ENCODE peak calls at places on chromosomes 1 and 21, in ten cellular contexts. Z is heart left ventricle, Y is ovary, L is IMR-90, N is thyroid gland, G is stomach, W is A549, F is endothelial cell of umbilical vein, D is adrenal gland, R is H1. P is an unnamed sample.

GRCh38 chr1:205775717-205776056 is 405 bp upstream of the RAB29 start:
- DNase-seq in D (peak), Y (no peak), N (no peak), F (peak), R (no peak), W (no peak), Z (no peak), G (no peak), L (peak), P (no peak)

GRCh38 chr1:184412472-184412871 is 25.6 kb downstream of the C1orf21 start:
- DNase-seq in W (no peak), Y (no peak), L (no peak), F (no peak), G (no peak), Z (no peak), N (no peak), R (no peak), D (no peak), P (no peak)

GRCh38 chr1:94101613-94101940 is 19.4 kb downstream of the ABCA4 start:
- DNase-seq in Y (peak), Z (peak), G (no peak), N (peak), L (peak), W (no peak), F (no peak), R (no peak), D (no peak), P (no peak)

GRCh38 chr1:114222920-114223319 is 69.3 kb upstream of the SYT6 start:
- DNase-seq in L (no peak), Z (no peak), G (no peak), F (no peak), Y (no peak), N (no peak), R (no peak), W (no peak), D (no peak), P (no peak)

GRCh38 chr1:17194981-17195528 is 9.9 kb upstream of the PADI1 start:
- DNase-seq in G (no peak), Z (no peak), Y (no peak), F (no peak), D (no peak), N (no peak), L (no peak), W (no peak), R (no peak), P (no peak)

GRCh38 chr1:5906116-5906515 is 86.1 kb downstream of the NPHP4 start:
- DNase-seq in R (no peak), Z (no peak), N (no peak), G (no peak), L (no peak), D (no peak), W (no peak), Y (no peak), F (no peak), P (no peak)

GRCh38 chr1:236677641-236678235 is 8.6 kb upstream of the ACTN2 start:
- DNase-seq in Y (no peak), L (no peak), Z (no peak), R (no peak), N (no peak), W (no peak), G (no peak), F (no peak), D (no peak), P (no peak)

GRCh38 chr1:2942410-2942809 is 78.9 kb upstream of the ACTRT2 start:
- DNase-seq in L (no peak), Y (no peak), R (no peak), Z (no peak), F (no peak), N (no peak), W (no peak), D (no peak), G (no peak), P (no peak)

GRCh38 chr1:61184035-61184713 is 101.8 kb downstream of the NFIA start:
- DNase-seq in G (peak), Y (peak), D (peak), F (peak), W (peak), Z (peak), R (no peak), N (peak), L (peak), P (peak)

GRCh38 chr1:42214447-42214871 is 49.9 kb upstream of the GUCA2A start:
- DNase-seq in R (no peak), N (peak), W (no peak), Y (no peak), F (peak), L (peak), Z (no peak), G (peak), D (peak), P (peak)

GRCh38 chr1:200153277-200154055 is 126.0 kb downstream of the NR5A2 start:
- DNase-seq in R (no peak), F (peak), D (no peak), Y (no peak), N (no peak), G (no peak), L (no peak), Z (no peak), W (no peak), P (no peak)

GRCh38 chr1:9246841-9247785 is 12.5 kb downstream of the H6PD start:
- DNase-seq in Z (peak), L (no peak), N (no peak), G (no peak), F (no peak), Y (no peak), D (no peak), R (no peak), W (no peak), P (peak)

GRCh38 chr1:60916926-60917325 is 165.4 kb upstream of the NFIA start:
- DNase-seq in L (no peak), D (no peak), Y (no peak), N (no peak), Z (no peak), F (no peak), W (no peak), R (no peak), G (no peak), P (no peak)

GRCh38 chr21:45403825-45404725 is 890 bp upstream of the COL18A1 start:
- DNase-seq in R (peak), G (no peak), L (peak), Y (peak), Z (peak), F (peak), W (no peak), N (peak), D (no peak), P (peak)

GRCh38 chr1:206108635-206109034 is 8.6 kb downstream of the AVPR1B start:
- DNase-seq in Y (no peak), D (no peak), N (no peak), L (no peak), Z (no peak), W (no peak), G (no peak), R (no peak), F (no peak), P (no peak)

GRCh38 chr1:94668528-94668927 is 127.0 kb upstream of the F3 start:
- DNase-seq in L (no peak), F (no peak), G (no peak), Z (no peak), N (no peak), Y (no peak), R (no peak), W (no peak), D (no peak), P (no peak)

GRCh38 chr1:217506878-217507277 is 124.0 kb downstream of the GPATCH2 start:
- DNase-seq in D (no peak), W (no peak), L (peak), G (no peak), F (no peak), N (no peak), R (no peak), Y (no peak), Z (no peak), P (no peak)

GRCh38 chr1:173432331-173432730 is 44.8 kb upstream of the PRDX6 start:
- DNase-seq in G (no peak), Y (no peak), R (no peak), L (no peak), N (no peak), D (no peak), W (no peak), F (no peak), Z (no peak), P (no peak)

GRCh38 chr1:173427146-173428054 is 49.7 kb upstream of the PRDX6 start:
- DNase-seq in D (no peak), N (no peak), G (no peak), L (no peak), Y (no peak), W (no peak), R (no peak), F (no peak), Z (no peak), P (no peak)

GRCh38 chr1:173431663-173432045 is 45.5 kb upstream of the PRDX6 start:
- DNase-seq in Y (no peak), L (peak), Z (no peak), G (no peak), N (no peak), W (no peak), D (no peak), F (no peak), R (no peak), P (no peak)

GRCh38 chr1:173430707-173431662 is 46.1 kb upstream of the PRDX6 start:
- DNase-seq in W (peak), Y (peak), N (peak), R (peak), Z (peak), G (peak), D (peak), L (peak), F (peak), P (peak)

DNA sequence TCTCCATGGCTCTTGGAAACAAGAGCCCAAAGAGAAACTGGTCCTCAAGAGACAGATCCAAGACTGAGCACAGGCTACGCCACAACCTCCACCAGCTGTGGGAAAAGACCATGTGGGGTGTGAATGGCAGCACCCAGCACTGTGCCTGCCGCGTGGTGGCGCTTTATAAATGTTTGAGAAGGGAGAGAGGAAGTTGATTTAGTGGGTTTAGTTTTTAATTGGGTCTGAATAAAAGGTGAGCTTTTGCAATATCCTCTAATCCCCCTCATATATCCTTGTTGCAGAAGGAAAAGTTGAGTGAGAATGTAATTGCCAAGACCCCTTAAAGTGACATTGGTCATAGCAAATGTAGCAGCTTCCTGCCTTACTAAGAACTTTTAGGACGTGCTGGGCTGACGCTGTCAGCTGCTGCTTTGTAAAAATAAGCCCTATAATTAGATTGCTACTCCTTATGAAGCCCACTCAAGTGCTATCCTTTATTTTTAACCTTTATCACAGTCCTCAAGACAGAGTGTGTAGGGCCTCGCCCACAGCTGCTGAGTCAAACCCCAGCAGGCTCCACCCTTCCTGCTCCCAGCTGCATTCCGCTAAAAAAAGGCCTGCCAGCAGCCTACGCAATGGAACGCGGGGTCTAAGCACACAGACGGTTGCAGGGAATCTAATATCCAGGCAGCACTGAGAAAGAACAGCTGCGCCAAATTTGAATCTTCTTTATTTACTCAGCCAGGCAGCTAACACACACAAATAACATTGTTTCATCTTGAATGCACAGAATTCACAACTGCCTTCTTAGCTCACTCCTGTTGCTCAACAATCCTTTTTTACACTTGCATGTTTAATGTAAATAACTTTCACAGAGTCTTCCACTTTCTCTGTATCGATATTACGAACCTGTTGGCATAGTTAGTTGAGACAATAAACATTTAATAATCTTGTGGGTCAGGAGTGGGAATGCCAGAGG is 47.3 kb upstream of the PRDX6 start:
- DNase-seq in F (peak), G (peak), W (peak), Y (peak), Z (peak), L (peak), D (peak), R (peak), N (peak), P (peak)
- H3K27ac ChIP-seq in F (peak), G (peak), W (peak), Y (peak), Z (peak), L (peak), D (peak), R (peak), N (peak), P (peak)

GRCh38 chr1:172147541-172147940 is 272.9 kb upstream of the C1orf105 start:
- DNase-seq in R (no peak), D (no peak), Y (no peak), F (no peak), Z (no peak), L (no peak), W (no peak), G (no peak), N (no peak), P (no peak)

GRCh38 chr1:172146149-172146850 is 274.2 kb upstream of the C1orf105 start:
- DNase-seq in W (no peak), Z (no peak), Y (no peak), L (peak), F (no peak), D (no peak), R (no peak), G (no peak), N (no peak), P (no peak)

GRCh38 chr1:172144445-172145060 is 275.9 kb upstream of the C1orf105 start:
- DNase-seq in R (no peak), Z (peak), W (no peak), F (peak), N (peak), D (peak), L (peak), Y (peak), G (peak), P (peak)

GRCh38 chr1:172145231-172145651 is 275.2 kb upstream of the C1orf105 start:
- DNase-seq in R (no peak), W (no peak), Y (peak), G (no peak), D (no peak), N (no peak), F (peak), L (peak), Z (no peak), P (no peak)

DNA sequence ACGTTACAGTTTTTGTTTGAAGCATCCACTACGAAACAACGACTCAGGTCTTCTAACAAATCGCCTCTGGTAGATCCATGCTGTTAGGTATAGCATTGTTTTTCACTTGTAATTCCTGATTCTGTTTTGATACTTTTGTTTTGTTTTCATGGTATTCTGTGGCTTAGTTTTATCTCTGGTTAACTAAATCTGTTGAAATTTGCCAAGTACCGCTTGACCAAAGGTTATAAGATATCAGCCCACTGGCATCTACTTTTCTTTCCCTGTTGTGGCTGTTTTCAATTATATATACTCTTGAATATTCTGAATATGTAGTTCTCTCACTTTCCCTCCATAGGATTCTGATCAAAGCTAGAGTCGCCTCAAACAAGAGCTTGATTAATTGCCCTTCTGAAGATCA is 274.8 kb upstream of the C1orf105 start:
- DNase-seq in L (no peak), F (no peak), R (no peak), D (no peak), N (no peak), W (no peak), Z (no peak), Y (no peak), G (no peak), P (no peak)
- H3K4me3 ChIP-seq in L (peak), F (no peak), R (no peak), D (no peak), N (no peak), W (no peak), Z (peak), Y (peak), G (no peak), P (no peak)

DNA sequence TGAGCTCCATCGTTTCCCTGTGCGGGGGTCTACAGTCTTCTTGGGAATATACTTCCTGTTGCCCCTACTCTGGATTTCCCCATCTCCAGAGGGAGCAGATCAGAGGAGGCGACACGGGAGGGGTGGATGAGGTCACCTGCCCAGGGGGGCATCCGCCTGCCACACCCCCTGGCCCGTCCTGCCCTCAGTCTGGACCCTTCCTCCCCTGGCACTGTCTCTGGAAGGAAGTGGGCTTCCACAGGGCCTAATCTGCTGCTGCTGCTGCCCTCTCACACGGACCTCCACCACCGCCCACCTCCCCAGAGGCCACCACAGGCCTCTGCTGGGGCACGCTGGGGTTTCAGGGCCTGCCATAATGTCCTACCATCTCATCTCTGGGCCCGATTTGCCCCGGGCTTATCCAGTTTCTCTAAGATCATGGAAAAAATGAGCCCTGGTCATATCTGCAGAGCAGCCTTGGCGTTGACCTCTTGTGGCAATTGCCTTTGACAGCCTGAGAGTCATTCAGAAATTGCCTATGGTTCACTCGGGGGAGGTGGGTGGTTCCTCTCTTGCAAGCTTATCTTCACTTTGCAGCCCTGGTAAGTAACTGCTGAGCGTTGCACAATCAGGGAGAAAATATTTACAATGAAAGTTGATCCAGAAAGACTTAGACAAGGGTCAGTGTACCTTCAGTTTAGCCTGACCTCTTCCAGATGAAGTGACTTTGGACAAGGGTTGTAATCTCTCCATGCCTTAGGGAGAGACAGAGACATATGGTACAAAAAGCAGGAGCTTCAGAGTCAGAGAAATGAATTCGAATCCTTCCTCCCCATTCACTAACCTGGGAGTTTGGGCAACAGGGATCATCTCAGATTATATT is 252.5 kb downstream of the TOMM20 start:
- DNase-seq in N (no peak), D (peak), R (no peak), Y (no peak), W (no peak), L (peak), Z (no peak), F (peak), G (peak), P (peak)
- TF ChIP-seq POLR2A in N (no peak), D (peak), R (no peak), Y (no peak), W (no peak), L (no peak), Z (no peak), F (no peak), G (no peak), P (peak)

GRCh38 chr21:28148400-28149064 is 844.1 kb downstream of the LTN1 start:
- DNase-seq in W (no peak), Z (peak), Y (no peak), L (peak), G (peak), R (no peak), N (peak), F (no peak), D (no peak), P (peak)

GRCh38 chr21:28142692-28143091 is 850.0 kb downstream of the LTN1 start:
- DNase-seq in L (peak), F (peak), Y (no peak), D (no peak), W (no peak), Z (no peak), G (no peak), N (no peak), R (no peak), P (no peak)

GRCh38 chr21:28150021-28150420 is 842.7 kb downstream of the LTN1 start:
- DNase-seq in R (no peak), N (no peak), F (no peak), Y (no peak), D (no peak), Z (no peak), G (no peak), W (no peak), L (no peak), P (no peak)

GRCh38 chr21:28144089-28144488 is 848.6 kb downstream of the LTN1 start:
- DNase-seq in W (no peak), R (no peak), Z (no peak), L (no peak), N (no peak), Y (no peak), F (no peak), G (no peak), D (no peak), P (no peak)

GRCh38 chr21:28144653-28145052 is 848.0 kb downstream of the LTN1 start:
- DNase-seq in Y (no peak), D (no peak), N (no peak), G (no peak), Z (no peak), L (no peak), R (no peak), W (no peak), F (no peak), P (no peak)
- H3K27ac ChIP-seq in Y (no peak), D (no peak), N (no peak), G (no peak), Z (no peak), L (no peak), R (no peak), W (no peak), F (no peak), P (no peak)

DNA sequence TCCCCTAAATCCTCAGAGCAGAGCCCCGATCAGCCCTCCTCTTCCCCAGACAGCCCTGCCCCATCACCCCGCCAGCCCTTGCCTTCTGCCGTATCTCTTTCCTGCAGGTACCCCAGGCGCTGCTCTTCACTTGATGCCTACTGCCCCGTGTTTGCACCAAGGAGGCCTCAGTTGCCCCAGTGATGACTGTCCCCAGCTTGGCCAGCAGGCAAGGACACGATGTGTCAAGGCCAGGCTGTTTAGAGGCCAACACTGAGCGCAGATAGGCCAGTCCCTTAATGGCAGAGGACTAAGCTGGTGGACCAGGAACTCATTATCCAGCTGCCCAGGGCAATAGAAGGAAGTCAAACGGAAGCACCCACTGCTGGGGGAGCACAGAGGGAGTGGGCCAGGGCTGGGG is 68.4 kb downstream of the CAMK2N1 start:
- DNase-seq in F (no peak), Z (no peak), L (no peak), D (no peak), W (no peak), Y (no peak), R (no peak), G (no peak), N (no peak), P (no peak)
- H3K4me3 ChIP-seq in F (no peak), Z (no peak), L (no peak), D (no peak), W (no peak), Y (no peak), R (no peak), G (no peak), N (no peak), P (no peak)

P was measured in body of pancreas.